ENCODE peak calls at places on chromosomes 12 and 14, in six cellular contexts. One of them, this sample, is unnamed.

GRCh38 chr12:54371328-54372112 is 7.2 kb upstream of the GPR84 start:
- DNase-seq in C1 segment of cervical spinal cord: no peak
- DNase-seq in anterior cingulate cortex: no peak
- DNase-seq in HFF-Myc: no peak
- DNase-seq in HT-29: no peak
- DNase-seq in naive thymus-derived CD4-positive, alpha-beta T cell: no peak
- DNase-seq in this sample: no peak

GRCh38 chr14:104144911-104145825 is 6.8 kb downstream of the KIF26A start:
- DNase-seq in naive thymus-derived CD4-positive, alpha-beta T cell: no peak
- DNase-seq in HFF-Myc: no peak
- DNase-seq in anterior cingulate cortex: no peak
- DNase-seq in HT-29: no peak
- DNase-seq in C1 segment of cervical spinal cord: no peak
- DNase-seq in this sample: peak

GRCh38 chr14:50342211-50343080 is 30.3 kb downstream of the DMAC2L start:
- DNase-seq in HT-29: peak
- DNase-seq in C1 segment of cervical spinal cord: peak
- DNase-seq in naive thymus-derived CD4-positive, alpha-beta T cell: no peak
- DNase-seq in anterior cingulate cortex: peak
- DNase-seq in HFF-Myc: no peak
- DNase-seq in this sample: peak

GRCh38 chr12:46517579-46517962 is 145.0 kb upstream of the SLC38A2 start:
- DNase-seq in HT-29: no peak
- DNase-seq in HFF-Myc: no peak
- DNase-seq in C1 segment of cervical spinal cord: no peak
- DNase-seq in anterior cingulate cortex: no peak
- DNase-seq in naive thymus-derived CD4-positive, alpha-beta T cell: no peak
- DNase-seq in this sample: no peak

GRCh38 chr12:52909256-52909655 is 4.4 kb upstream of the KRT8 start:
- DNase-seq in C1 segment of cervical spinal cord: no peak
- DNase-seq in naive thymus-derived CD4-positive, alpha-beta T cell: no peak
- DNase-seq in anterior cingulate cortex: no peak
- DNase-seq in HFF-Myc: no peak
- DNase-seq in HT-29: no peak
- DNase-seq in this sample: no peak

GRCh38 chr14:104708606-104709268 is 15.3 kb upstream of the ADSS1 start:
- DNase-seq in HFF-Myc: no peak
- DNase-seq in C1 segment of cervical spinal cord: peak
- DNase-seq in naive thymus-derived CD4-positive, alpha-beta T cell: peak
- DNase-seq in HT-29: peak
- DNase-seq in anterior cingulate cortex: peak
- DNase-seq in this sample: peak

GRCh38 chr14:99946652-99947489 is 118.4 kb upstream of the EVL start:
- DNase-seq in anterior cingulate cortex: peak
- DNase-seq in naive thymus-derived CD4-positive, alpha-beta T cell: peak
- DNase-seq in HT-29: peak
- DNase-seq in C1 segment of cervical spinal cord: peak
- DNase-seq in HFF-Myc: no peak
- DNase-seq in this sample: peak

GRCh38 chr12:96255077-96255476 is 60.9 kb downstream of the ELK3 start:
- DNase-seq in C1 segment of cervical spinal cord: no peak
- DNase-seq in HFF-Myc: no peak
- DNase-seq in naive thymus-derived CD4-positive, alpha-beta T cell: no peak
- DNase-seq in anterior cingulate cortex: no peak
- DNase-seq in HT-29: no peak
- DNase-seq in this sample: no peak

GRCh38 chr12:4719821-4720636 is at the start of gene GALNT8:
- DNase-seq in HT-29: peak
- DNase-seq in HFF-Myc: no peak
- DNase-seq in anterior cingulate cortex: no peak
- DNase-seq in C1 segment of cervical spinal cord: no peak
- DNase-seq in naive thymus-derived CD4-positive, alpha-beta T cell: no peak
- DNase-seq in this sample: no peak

GRCh38 chr14:94544726-94545125 is 16.5 kb upstream of the SERPINA4 start:
- DNase-seq in HT-29: no peak
- DNase-seq in HFF-Myc: no peak
- DNase-seq in anterior cingulate cortex: no peak
- DNase-seq in naive thymus-derived CD4-positive, alpha-beta T cell: no peak
- DNase-seq in C1 segment of cervical spinal cord: no peak
- DNase-seq in this sample: no peak

GRCh38 chr14:100246809-100247428 is 8.0 kb downstream of the YY1 start:
- DNase-seq in anterior cingulate cortex: no peak
- DNase-seq in HT-29: peak
- DNase-seq in C1 segment of cervical spinal cord: no peak
- DNase-seq in naive thymus-derived CD4-positive, alpha-beta T cell: peak
- DNase-seq in HFF-Myc: no peak
- DNase-seq in this sample: no peak

GRCh38 chr12:11307143-11307542 is 3.1 kb downstream of the PRB4 start:
- DNase-seq in C1 segment of cervical spinal cord: no peak
- DNase-seq in HT-29: no peak
- DNase-seq in naive thymus-derived CD4-positive, alpha-beta T cell: no peak
- DNase-seq in anterior cingulate cortex: no peak
- DNase-seq in HFF-Myc: no peak
- DNase-seq in this sample: no peak

This sample was measured in nephron progenitor cell.